ENCODE peak calls at places on chromosomes 6 and 20, in seven cellular contexts. One of them, this sample, is unnamed.

GRCh38 chr6:134437376-134437775 is 119.5 kb upstream of the SGK1 start:
- DNase-seq in cerebellar cortex: no peak
- DNase-seq in WTC11: no peak
- DNase-seq in neural progenitor cell: no peak
- DNase-seq in SW 1271: peak; percentile 37
- DNase-seq in HCEC 1CT: peak; percentile 75
- DNase-seq in NCI-H774: no peak
- DNase-seq in this sample: no peak

GRCh38 chr20:9510926-9511325 is 3.5 kb upstream of the LAMP5 start:
- DNase-seq in cerebellar cortex: no peak
- DNase-seq in WTC11: no peak
- DNase-seq in neural progenitor cell: no peak
- DNase-seq in SW 1271: no peak
- DNase-seq in HCEC 1CT: no peak
- DNase-seq in NCI-H774: no peak
- DNase-seq in this sample: no peak

GRCh38 chr20:63690001-63690897 is 6.2 kb upstream of the TNFRSF6B start:
- DNase-seq in cerebellar cortex: no peak
- DNase-seq in WTC11: no peak
- DNase-seq in neural progenitor cell: no peak
- DNase-seq in SW 1271: no peak
- DNase-seq in HCEC 1CT: no peak
- DNase-seq in NCI-H774: no peak
- DNase-seq in this sample: no peak

GRCh38 chr6:32170294-32170693 is 5.6 kb downstream of the AGPAT1 start:
- DNase-seq in cerebellar cortex: no peak
- DNase-seq in WTC11: no peak
- DNase-seq in neural progenitor cell: no peak
- DNase-seq in SW 1271: no peak
- DNase-seq in HCEC 1CT: no peak
- DNase-seq in NCI-H774: no peak
- DNase-seq in this sample: no peak

GRCh38 chr20:17334866-17335412 is 108.1 kb downstream of the PCSK2 start:
- DNase-seq in cerebellar cortex: no peak
- DNase-seq in WTC11: no peak
- DNase-seq in neural progenitor cell: no peak
- DNase-seq in SW 1271: no peak
- DNase-seq in HCEC 1CT: no peak
- DNase-seq in NCI-H774: no peak
- DNase-seq in this sample: no peak

GRCh38 chr6:28312939-28313338 is 23.0 kb downstream of the ZSCAN31 start:
- DNase-seq in cerebellar cortex: no peak
- DNase-seq in WTC11: peak; percentile 17
- DNase-seq in neural progenitor cell: no peak
- DNase-seq in SW 1271: no peak
- DNase-seq in HCEC 1CT: no peak
- DNase-seq in NCI-H774: no peak
- DNase-seq in this sample: no peak

GRCh38 chr20:59752101-59752586 is 147.8 kb downstream of the PHACTR3 start:
- DNase-seq in cerebellar cortex: no peak
- DNase-seq in WTC11: no peak
- DNase-seq in neural progenitor cell: no peak
- DNase-seq in SW 1271: no peak
- DNase-seq in HCEC 1CT: no peak
- DNase-seq in NCI-H774: no peak
- DNase-seq in this sample: no peak

GRCh38 chr20:39347626-39348025 is 385.5 kb downstream of the DHX35 start:
- DNase-seq in cerebellar cortex: no peak
- DNase-seq in WTC11: no peak
- DNase-seq in neural progenitor cell: no peak
- DNase-seq in SW 1271: no peak
- DNase-seq in HCEC 1CT: no peak
- DNase-seq in NCI-H774: no peak
- DNase-seq in this sample: no peak

GRCh38 chr6:152209211-152209610 is 401.7 kb downstream of the ESR1 start:
- DNase-seq in cerebellar cortex: no peak
- DNase-seq in WTC11: no peak
- DNase-seq in neural progenitor cell: no peak
- DNase-seq in SW 1271: no peak
- DNase-seq in HCEC 1CT: peak; percentile 4
- DNase-seq in NCI-H774: no peak
- DNase-seq in this sample: no peak

GRCh38 chr6:140602431-140602836 is 1228.0 kb upstream of the CITED2 start:
- DNase-seq in cerebellar cortex: no peak
- DNase-seq in WTC11: no peak
- DNase-seq in neural progenitor cell: no peak
- DNase-seq in SW 1271: no peak
- DNase-seq in HCEC 1CT: no peak
- DNase-seq in NCI-H774: no peak
- DNase-seq in this sample: no peak

GRCh38 chr6:8530775-8531435 is 95.6 kb upstream of the SLC35B3 start:
- DNase-seq in cerebellar cortex: peak; percentile 4
- DNase-seq in WTC11: no peak
- DNase-seq in neural progenitor cell: peak; percentile 28
- DNase-seq in SW 1271: no peak
- DNase-seq in HCEC 1CT: no peak
- DNase-seq in NCI-H774: no peak
- DNase-seq in this sample: no peak

GRCh38 chr20:47127986-47128385 is 228.5 kb downstream of the ZMYND8 start:
- DNase-seq in cerebellar cortex: peak; percentile 10
- DNase-seq in WTC11: no peak
- DNase-seq in neural progenitor cell: peak; percentile 18
- DNase-seq in SW 1271: no peak
- DNase-seq in HCEC 1CT: no peak
- DNase-seq in NCI-H774: no peak
- DNase-seq in this sample: no peak

GRCh38 chr6:144055121-144055931 is 40.0 kb downstream of the SF3B5 start:
- DNase-seq in cerebellar cortex: no peak
- DNase-seq in WTC11: no peak
- DNase-seq in neural progenitor cell: no peak
- DNase-seq in SW 1271: no peak
- DNase-seq in HCEC 1CT: no peak
- DNase-seq in NCI-H774: no peak
- DNase-seq in this sample: no peak

GRCh38 chr6:47419621-47420020 is 58.0 kb upstream of the CD2AP start:
- DNase-seq in cerebellar cortex: no peak
- DNase-seq in WTC11: no peak
- DNase-seq in neural progenitor cell: no peak
- DNase-seq in SW 1271: no peak
- DNase-seq in HCEC 1CT: no peak
- DNase-seq in NCI-H774: no peak
- DNase-seq in this sample: no peak

GRCh38 chr20:4787069-4787468 is 65.4 kb downstream of the PRND start:
- DNase-seq in cerebellar cortex: no peak
- DNase-seq in WTC11: no peak
- DNase-seq in neural progenitor cell: no peak
- DNase-seq in SW 1271: no peak
- DNase-seq in HCEC 1CT: peak; percentile 41
- DNase-seq in NCI-H774: no peak
- DNase-seq in this sample: no peak

GRCh38 chr6:128068110-128068460 is 167.2 kb upstream of the THEMIS start:
- DNase-seq in cerebellar cortex: peak; percentile 35
- DNase-seq in WTC11: no peak
- DNase-seq in neural progenitor cell: no peak
- DNase-seq in SW 1271: no peak
- DNase-seq in HCEC 1CT: no peak
- DNase-seq in NCI-H774: no peak
- DNase-seq in this sample: no peak

GRCh38 chr20:47063407-47063806 is 168.8 kb downstream of the EYA2 start:
- DNase-seq in cerebellar cortex: no peak
- DNase-seq in WTC11: no peak
- DNase-seq in neural progenitor cell: peak; percentile 14
- DNase-seq in SW 1271: no peak
- DNase-seq in HCEC 1CT: no peak
- DNase-seq in NCI-H774: no peak
- DNase-seq in this sample: no peak

GRCh38 chr6:127971386-127971785 is 70.5 kb upstream of the THEMIS start:
- DNase-seq in cerebellar cortex: no peak
- DNase-seq in WTC11: no peak
- DNase-seq in neural progenitor cell: no peak
- DNase-seq in SW 1271: no peak
- DNase-seq in HCEC 1CT: no peak
- DNase-seq in NCI-H774: no peak
- DNase-seq in this sample: no peak

GRCh38 chr6:118705799-118706481 is 54.5 kb upstream of the CEP85L start:
- DNase-seq in cerebellar cortex: peak; percentile 63
- DNase-seq in WTC11: peak; percentile 37
- DNase-seq in neural progenitor cell: peak; percentile 44
- DNase-seq in SW 1271: no peak
- DNase-seq in HCEC 1CT: peak; percentile 66
- DNase-seq in NCI-H774: no peak
- DNase-seq in this sample: no peak

GRCh38 chr6:152428126-152428525 is 209.0 kb downstream of the SYNE1 start:
- DNase-seq in cerebellar cortex: peak; percentile 42
- DNase-seq in WTC11: peak; percentile 20
- DNase-seq in neural progenitor cell: peak; percentile 37
- DNase-seq in SW 1271: no peak
- DNase-seq in HCEC 1CT: no peak
- DNase-seq in NCI-H774: no peak
- DNase-seq in this sample: no peak

GRCh38 chr6:83068628-83069027 is 1.2 kb downstream of the DOP1A start:
- DNase-seq in cerebellar cortex: no peak
- DNase-seq in WTC11: no peak
- DNase-seq in neural progenitor cell: no peak
- DNase-seq in SW 1271: no peak
- DNase-seq in HCEC 1CT: no peak
- DNase-seq in NCI-H774: no peak
- DNase-seq in this sample: no peak

GRCh38 chr6:44051516-44051915 is 75.7 kb downstream of the MRPL14 start:
- DNase-seq in cerebellar cortex: no peak
- DNase-seq in WTC11: no peak
- DNase-seq in neural progenitor cell: no peak
- DNase-seq in SW 1271: no peak
- DNase-seq in HCEC 1CT: peak; percentile 81
- DNase-seq in NCI-H774: no peak
- DNase-seq in this sample: peak; percentile 74

GRCh38 chr6:169574420-169574819 is 127.4 kb downstream of the WDR27 start:
- DNase-seq in cerebellar cortex: no peak
- DNase-seq in WTC11: no peak
- DNase-seq in neural progenitor cell: no peak
- DNase-seq in SW 1271: no peak
- DNase-seq in HCEC 1CT: no peak
- DNase-seq in NCI-H774: no peak
- DNase-seq in this sample: no peak

GRCh38 chr6:42091718-42092023 is 41.3 kb downstream of the TAF8 start:
- DNase-seq in cerebellar cortex: no peak
- DNase-seq in WTC11: no peak
- DNase-seq in neural progenitor cell: no peak
- DNase-seq in SW 1271: no peak
- DNase-seq in HCEC 1CT: no peak
- DNase-seq in NCI-H774: no peak
- DNase-seq in this sample: no peak

GRCh38 chr20:50987493-50988210 is 29.0 kb downstream of the MOCS3 start:
- DNase-seq in cerebellar cortex: peak; percentile 93
- DNase-seq in WTC11: peak; percentile 69
- DNase-seq in neural progenitor cell: peak; percentile 88
- DNase-seq in SW 1271: peak; percentile 93
- DNase-seq in HCEC 1CT: peak; percentile 71
- DNase-seq in NCI-H774: peak; percentile 69
- DNase-seq in this sample: peak; percentile 77

GRCh38 chr6:158565122-158565429 is 5.2 kb downstream of the TMEM181 start:
- DNase-seq in cerebellar cortex: no peak
- DNase-seq in WTC11: no peak
- DNase-seq in neural progenitor cell: no peak
- DNase-seq in SW 1271: no peak
- DNase-seq in HCEC 1CT: no peak
- DNase-seq in NCI-H774: no peak
- DNase-seq in this sample: no peak

GRCh38 chr6:34865107-34865506 is 22.7 kb downstream of the TAF11 start:
- DNase-seq in cerebellar cortex: no peak
- DNase-seq in WTC11: no peak
- DNase-seq in neural progenitor cell: no peak
- DNase-seq in SW 1271: no peak
- DNase-seq in HCEC 1CT: no peak
- DNase-seq in NCI-H774: no peak
- DNase-seq in this sample: no peak

GRCh38 chr6:347951-348859 is 43.3 kb upstream of the IRF4 start:
- DNase-seq in cerebellar cortex: no peak
- DNase-seq in WTC11: no peak
- DNase-seq in neural progenitor cell: no peak
- DNase-seq in SW 1271: no peak
- DNase-seq in HCEC 1CT: no peak
- DNase-seq in NCI-H774: no peak
- DNase-seq in this sample: no peak

GRCh38 chr6:155033021-155033801 is 38.1 kb downstream of the TIAM2 start:
- DNase-seq in cerebellar cortex: no peak
- DNase-seq in WTC11: no peak
- DNase-seq in neural progenitor cell: no peak
- DNase-seq in SW 1271: no peak
- DNase-seq in HCEC 1CT: no peak
- DNase-seq in NCI-H774: no peak
- DNase-seq in this sample: no peak

GRCh38 chr20:30811896-30812671 is 445.4 kb upstream of the DEFB115 start:
- DNase-seq in cerebellar cortex: peak; percentile 52
- DNase-seq in WTC11: peak; percentile 75
- DNase-seq in neural progenitor cell: peak; percentile 39
- DNase-seq in SW 1271: peak; percentile 22
- DNase-seq in HCEC 1CT: peak; percentile 6
- DNase-seq in NCI-H774: peak; percentile 10
- DNase-seq in this sample: no peak

GRCh38 chr6:10441004-10441654 is 26.3 kb upstream of the TFAP2A start:
- DNase-seq in cerebellar cortex: no peak
- DNase-seq in WTC11: no peak
- DNase-seq in neural progenitor cell: no peak
- DNase-seq in SW 1271: peak; percentile 91
- DNase-seq in HCEC 1CT: peak; percentile 96
- DNase-seq in NCI-H774: no peak
- DNase-seq in this sample: no peak

GRCh38 chr20:4371623-4372246 is 350.0 kb upstream of the PRND start:
- DNase-seq in cerebellar cortex: no peak
- DNase-seq in WTC11: no peak
- DNase-seq in neural progenitor cell: no peak
- DNase-seq in SW 1271: no peak
- DNase-seq in HCEC 1CT: no peak
- DNase-seq in NCI-H774: no peak
- DNase-seq in this sample: no peak

GRCh38 chr20:208937-209566 is 18.0 kb upstream of the DEFB129 start:
- DNase-seq in cerebellar cortex: peak; percentile 46
- DNase-seq in WTC11: no peak
- DNase-seq in neural progenitor cell: peak; percentile 53
- DNase-seq in SW 1271: peak; percentile 41
- DNase-seq in HCEC 1CT: peak; percentile 82
- DNase-seq in NCI-H774: peak; percentile 15
- DNase-seq in this sample: no peak

GRCh38 chr6:22072939-22073338 is 223.9 kb downstream of the PRL start:
- DNase-seq in cerebellar cortex: no peak
- DNase-seq in WTC11: no peak
- DNase-seq in neural progenitor cell: no peak
- DNase-seq in SW 1271: no peak
- DNase-seq in HCEC 1CT: no peak
- DNase-seq in NCI-H774: no peak
- DNase-seq in this sample: no peak

GRCh38 chr6:116511424-116512131 is at the start of gene CALHM5:
- DNase-seq in cerebellar cortex: no peak
- DNase-seq in WTC11: no peak
- DNase-seq in neural progenitor cell: peak; percentile 48
- DNase-seq in SW 1271: peak; percentile 74
- DNase-seq in HCEC 1CT: peak; percentile 92
- DNase-seq in NCI-H774: no peak
- DNase-seq in this sample: no peak